ENCODE peak calls at places on chromosomes 11 and 22, in seven cellular contexts. S is heart right ventricle, K is endothelial cell of umbilical vein, Z is Calu3, X is cardiac fibroblast, V is AG09309, C is hepatocyte. T is an unnamed sample.

GRCh38 chr11:119594639-119595249 is 134.3 kb downstream of the NECTIN1 start:
- DNase-seq in S (no peak), K (peak), Z (peak), X (peak), V (no peak), C (no peak), T (no peak)

GRCh38 chr11:116931206-116931953 is 94.0 kb upstream of the APOA1 start:
- DNase-seq in S (peak), K (peak), Z (no peak), X (peak), V (no peak), C (no peak), T (peak)

GRCh38 chr11:62001450-62002178 is 34.2 kb upstream of the FTH1 start:
- DNase-seq in S (no peak), K (no peak), Z (peak), X (peak), V (no peak), C (peak), T (no peak)

GRCh38 chr11:2445107-2445947 is 519 bp downstream of the KCNQ1 start:
- DNase-seq in S (no peak), K (no peak), Z (no peak), X (no peak), V (no peak), C (no peak), T (no peak)

GRCh38 chr11:2537010-2537695 is 92.3 kb downstream of the KCNQ1 start:
- DNase-seq in S (no peak), K (no peak), Z (no peak), X (no peak), V (no peak), C (no peak), T (no peak)

GRCh38 chr11:114477946-114478537 is 38.8 kb downstream of the REXO2 start:
- DNase-seq in S (no peak), K (no peak), Z (no peak), X (no peak), V (no peak), C (no peak), T (no peak)

GRCh38 chr22:46150615-46151423 is 493 bp downstream of the PPARA start:
- DNase-seq in S (no peak), K (peak), Z (peak), X (peak), V (no peak), C (peak), T (peak)

GRCh38 chr11:119803726-119804294 is 74.8 kb upstream of the NECTIN1 start:
- DNase-seq in S (no peak), K (no peak), Z (no peak), X (no peak), V (no peak), C (no peak), T (no peak)

GRCh38 chr22:32067613-32068012 is 24.6 kb downstream of the SLC5A1 start:
- DNase-seq in S (no peak), K (no peak), Z (no peak), X (no peak), V (no peak), C (no peak), T (no peak)

GRCh38 chr22:30000566-30000965 is 79.7 kb upstream of the HORMAD2 start:
- DNase-seq in S (no peak), K (no peak), Z (no peak), X (no peak), V (no peak), C (no peak), T (no peak)

GRCh38 chr11:69859275-69859934 is 40.2 kb upstream of the FGF3 start:
- DNase-seq in S (no peak), K (no peak), Z (no peak), X (no peak), V (no peak), C (no peak), T (no peak)

GRCh38 chr11:44067266-44067665 is 1.2 kb downstream of the ACCS start:
- DNase-seq in S (no peak), K (no peak), Z (no peak), X (no peak), V (no peak), C (no peak), T (no peak)

GRCh38 chr22:23565942-23566715 is 14.0 kb downstream of the IGLL1 start:
- DNase-seq in S (no peak), K (no peak), Z (peak), X (no peak), V (no peak), C (peak), T (no peak)

GRCh38 chr11:70070736-70071135 is 7.4 kb upstream of the ANO1 start:
- DNase-seq in S (peak), K (no peak), Z (no peak), X (no peak), V (no peak), C (no peak), T (peak)

GRCh38 chr11:75476716-75477613 is 44.0 kb upstream of the KLHL35 start:
- DNase-seq in S (no peak), K (no peak), Z (no peak), X (no peak), V (no peak), C (no peak), T (no peak)

GRCh38 chr11:63871962-63872832 is 33.3 kb downstream of the MARK2 start:
- DNase-seq in S (peak), K (peak), Z (peak), X (peak), V (peak), C (peak), T (peak)
- TF ChIP-seq CTCF in S (peak), K (peak), Z (no peak), X (peak), V (peak), C (peak), T (peak)

DNA sequence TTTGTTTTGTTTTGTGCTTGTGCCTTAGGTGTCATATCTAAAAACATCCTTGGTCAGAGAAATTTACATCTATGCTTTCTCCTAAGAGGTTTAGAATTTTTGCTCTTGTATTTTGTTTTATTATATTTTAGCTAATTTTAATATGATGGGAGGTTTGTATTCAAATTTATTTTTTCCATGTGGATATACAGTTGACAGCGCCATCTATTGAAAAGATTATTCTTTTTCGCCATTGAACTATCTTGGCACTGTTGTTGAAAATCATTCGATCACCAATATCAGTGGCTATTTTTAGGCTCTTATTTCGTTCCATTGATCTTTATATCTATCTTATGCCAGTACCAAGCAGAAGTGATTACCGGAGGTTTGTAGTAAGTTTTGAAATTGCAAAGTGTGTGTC is 510.3 kb downstream of the BRD1 start:
- DNase-seq in S (no peak), K (no peak), Z (no peak), X (no peak), V (no peak), C (no peak), T (no peak)
- TF ChIP-seq CTCF in S (no peak), K (no peak), Z (no peak), X (no peak), V (no peak), C (peak), T (no peak)

GRCh38 chr11:132123854-132124835 is 753.7 kb downstream of the NTM start:
- DNase-seq in S (no peak), K (no peak), Z (no peak), X (no peak), V (no peak), C (no peak), T (no peak)

GRCh38 chr11:132123449-132123848 is 753.0 kb downstream of the NTM start:
- DNase-seq in S (no peak), K (no peak), Z (no peak), X (no peak), V (no peak), C (no peak), T (no peak)

GRCh38 chr11:132125855-132126841 is 755.7 kb downstream of the NTM start:
- DNase-seq in S (no peak), K (peak), Z (no peak), X (peak), V (no peak), C (no peak), T (peak)

GRCh38 chr11:132131051-132131450 is 760.6 kb downstream of the NTM start:
- DNase-seq in S (no peak), K (peak), Z (no peak), X (no peak), V (no peak), C (no peak), T (no peak)

DNA sequence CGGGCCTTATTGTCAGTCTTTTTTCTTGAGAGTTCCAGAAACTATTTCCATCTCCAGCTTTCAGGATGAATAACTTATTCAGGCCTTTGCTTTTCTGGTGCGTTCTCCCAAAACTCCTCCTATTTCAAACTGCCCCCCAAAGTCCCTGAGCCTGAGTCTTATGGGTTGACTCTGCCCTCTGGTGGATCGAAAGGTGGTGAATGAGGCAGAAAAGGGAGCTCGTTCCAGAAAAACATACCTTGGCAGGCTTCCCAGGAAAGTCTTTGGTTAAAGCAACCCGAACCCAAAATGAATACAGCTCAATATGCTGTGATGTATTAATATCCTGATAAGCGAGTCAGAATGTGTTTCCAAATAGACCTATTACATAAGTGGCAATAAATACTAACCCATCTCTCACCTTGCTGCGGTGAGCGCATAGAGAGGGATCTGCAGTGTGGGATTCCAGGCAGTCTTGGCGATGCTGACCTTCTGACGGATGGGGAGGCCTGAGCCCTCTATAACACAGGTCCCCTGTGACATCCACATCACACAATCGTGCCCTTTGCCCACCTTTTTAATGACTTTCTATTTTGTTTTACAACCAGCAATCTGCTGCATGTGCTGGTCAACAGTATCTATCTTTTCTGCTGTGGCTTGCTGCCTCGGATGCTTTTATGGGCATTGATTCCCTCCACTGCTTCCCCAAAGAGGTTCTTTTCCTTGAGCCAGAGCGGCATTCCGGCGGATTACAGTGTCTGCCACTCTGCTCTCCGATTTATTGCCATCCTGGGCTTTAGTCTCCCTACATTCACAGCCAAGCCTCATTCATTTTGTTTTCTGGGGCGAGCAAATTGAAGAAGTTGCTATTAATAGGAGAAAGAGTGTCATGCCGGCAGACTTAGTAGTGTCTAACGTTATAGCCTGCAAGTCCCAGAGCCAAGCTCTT is 756.8 kb downstream of the NTM start:
- DNase-seq in S (peak), K (peak), Z (no peak), X (peak), V (peak), C (peak), T (peak)
- TF ChIP-seq CTCF in S (peak), K (peak), Z (no peak), X (peak), V (peak), C (peak), T (peak)

GRCh38 chr11:68532719-68533369 is 72.3 kb downstream of the PPP6R3 start:
- DNase-seq in S (no peak), K (no peak), Z (no peak), X (no peak), V (no peak), C (peak), T (no peak)
- TF ChIP-seq CTCF in S (no peak), K (no peak), Z (no peak), X (no peak), V (no peak), C (no peak), T (no peak)

GRCh38 chr22:20180245-20180630 is 29.4 kb upstream of the CCDC188 start:
- DNase-seq in S (no peak), K (no peak), Z (peak), X (no peak), V (no peak), C (no peak), T (no peak)
- TF ChIP-seq CTCF in S (peak), K (peak), Z (peak), X (peak), V (peak), C (peak), T (no peak)

DNA sequence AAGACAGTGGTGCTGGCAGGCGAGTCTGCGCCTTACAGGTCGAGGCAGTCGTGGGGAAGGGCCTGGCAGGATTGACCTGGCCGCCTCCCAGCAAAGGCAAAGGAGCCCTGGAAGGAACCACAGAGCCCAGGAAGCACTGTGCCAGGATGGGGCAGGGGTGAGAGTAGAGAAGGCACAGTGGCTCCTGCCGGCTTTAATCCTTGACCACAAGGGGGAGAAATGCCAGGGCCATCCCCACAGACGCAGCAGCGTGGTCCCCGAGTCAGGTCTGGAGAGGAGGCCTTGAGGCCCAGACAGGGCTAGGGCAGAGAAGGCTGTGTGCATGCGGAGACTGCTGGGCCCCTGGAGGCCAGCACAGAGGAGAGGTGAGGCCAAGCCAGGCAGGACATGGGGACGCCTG is 9.9 kb upstream of the NDUFS8 start:
- DNase-seq in S (no peak), K (peak), Z (peak), X (peak), V (no peak), C (peak), T (no peak)
- TF ChIP-seq CTCF in S (peak), K (peak), Z (no peak), X (peak), V (peak), C (peak), T (no peak)